ENCODE peak calls at places on chromosome 12, in six cellular contexts. M, Z, C, B, Y and F are unnamed samples. For H3K36me3 and H3K4me1, the result is how much of the 10 kb centered on the place peaks cover.

GRCh38 chr12:54853933-54854538 is at the start of gene MUCL1:
- DNase-seq in M (no peak), Z (peak), C (peak), B (no peak), Y (peak), F (no peak)

GRCh38 chr12:58487280-58488141 is 432.8 kb downstream of the LRIG3 start:
- DNase-seq in M (no peak), Z (peak), C (no peak), B (no peak), Y (no peak), F (no peak)

GRCh38 chr12:109711596-109712461 is 1.8 kb upstream of the FAM222A start:
- DNase-seq in M (no peak), Z (no peak), C (no peak), B (peak), Y (peak), F (no peak)

GRCh38 chr12:117130806-117131205 is 31.6 kb upstream of the TESC start:
- DNase-seq in M (no peak), Z (no peak), C (no peak), B (no peak), Y (no peak), F (no peak)

GRCh38 chr12:52063986-52064649 is 5.7 kb upstream of the ATG101 start:
- DNase-seq in M (no peak), Z (peak), C (no peak), B (peak), Y (no peak), F (no peak)

GRCh38 chr12:120989687-120990086 is 11.3 kb downstream of the HNF1A start:
- DNase-seq in M (no peak), Z (no peak), C (no peak), B (no peak), Y (no peak), F (no peak)

GRCh38 chr12:39712334-39712733 is 92.7 kb upstream of the ABCD2 start:
- DNase-seq in M (no peak), Z (no peak), C (no peak), B (no peak), Y (no peak), F (no peak)

GRCh38 chr12:99746538-99746937 is 99.0 kb downstream of the GARIN6 start:
- DNase-seq in M (no peak), Z (no peak), C (no peak), B (no peak), Y (no peak), F (no peak)

GRCh38 chr12:546920-547845 is 87.4 kb downstream of the B4GALNT3 start:
- DNase-seq in M (peak), Z (peak), C (peak), B (peak), Y (peak), F (no peak)

GRCh38 chr12:96710127-96710745 is 196.8 kb upstream of the NEDD1 start:
- DNase-seq in M (no peak), Z (no peak), C (no peak), B (no peak), Y (no peak), F (no peak)

GRCh38 chr12:124916370-124917134 is 2.1 kb upstream of the UBC start:
- DNase-seq in M (no peak), Z (peak), C (peak), B (peak), Y (peak), F (no peak)

GRCh38 chr12:79681008-79681590 is 9.7 kb downstream of the PAWR start:
- DNase-seq in M (no peak), Z (peak), C (no peak), B (no peak), Y (no peak), F (no peak)

GRCh38 chr12:67290378-67290777 is 21.2 kb downstream of the CAND1 start:
- DNase-seq in M (no peak), Z (no peak), C (no peak), B (no peak), Y (no peak), F (no peak)

GRCh38 chr12:67284561-67284960 is 15.4 kb downstream of the CAND1 start:
- DNase-seq in M (no peak), Z (no peak), C (no peak), B (no peak), Y (no peak), F (no peak)

GRCh38 chr12:67288561-67288960 is 19.4 kb downstream of the CAND1 start:
- DNase-seq in M (no peak), Z (no peak), C (no peak), B (no peak), Y (no peak), F (no peak)

GRCh38 chr12:67287311-67287710 is 18.2 kb downstream of the CAND1 start:
- DNase-seq in M (no peak), Z (no peak), C (no peak), B (no peak), Y (no peak), F (no peak)

GRCh38 chr12:67286257-67286656 is 17.1 kb downstream of the CAND1 start:
- DNase-seq in M (no peak), Z (no peak), C (no peak), B (no peak), Y (no peak), F (no peak)
- H3K36me3 ChIP-seq in M (under half), Z (under half), C (under half), B (under half), Y (under half), F (under half)

GRCh38 chr12:13099910-13100609 is 3.4 kb downstream of the GSG1 start:
- DNase-seq in M (no peak), Z (no peak), C (no peak), B (no peak), Y (no peak), F (no peak)

GRCh38 chr12:13100610-13100881 is 2.9 kb downstream of the GSG1 start:
- DNase-seq in M (no peak), Z (no peak), C (no peak), B (no peak), Y (no peak), F (no peak)

GRCh38 chr12:13101854-13102375 is 1.6 kb downstream of the GSG1 start:
- DNase-seq in M (peak), Z (peak), C (no peak), B (no peak), Y (no peak), F (no peak)

GRCh38 chr12:13102481-13103195 is 829 bp downstream of the GSG1 start:
- DNase-seq in M (no peak), Z (peak), C (no peak), B (no peak), Y (no peak), F (no peak)

GRCh38 chr12:13100882-13101769 is 2.3 kb downstream of the GSG1 start:
- DNase-seq in M (peak), Z (peak), C (peak), B (peak), Y (peak), F (no peak)
- TF ChIP-seq POLR2A in M (peak), Z (peak), C (no peak), B (peak), Y (no peak), F (no peak)

GRCh38 chr12:70248916-70249315 is 5.7 kb downstream of the CNOT2 start:
- DNase-seq in M (no peak), Z (no peak), C (no peak), B (no peak), Y (no peak), F (no peak)
- H3K4me1 ChIP-seq in M (under half), Z (under half), C (under half), B (under half), Y (under half), F (half or more)

GRCh38 chr12:119683816-119684215 is 15.9 kb downstream of the PRKAB1 start:
- DNase-seq in M (no peak), Z (no peak), C (no peak), B (no peak), Y (no peak), F (no peak)
- H3K36me3 ChIP-seq in M (under half), Z (under half), C (under half), B (under half), Y (under half), F (under half)

GRCh38 chr12:30448038-30448437 is 247.6 kb downstream of the IPO8 start:
- DNase-seq in M (no peak), Z (no peak), C (no peak), B (no peak), Y (no peak), F (no peak)
- TF ChIP-seq POLR2A in M (no peak), Z (no peak), C (no peak), B (no peak), Y (no peak), F (no peak)